ENCODE peak calls at places on chromosomes 3 and 15, in five cellular contexts. Q is upper lobe of left lung, X is spleen, P is sigmoid colon, J is breast epithelium. U is an unnamed sample.

GRCh38 chr15:97085806-97086205 is 755.3 kb downstream of the NR2F2 start:
- DNase-seq in X (no peak), J (no peak), Q (no peak), P (no peak), U (no peak)

GRCh38 chr3:54863366-54863765 is 64.5 kb downstream of the LRTM1 start:
- DNase-seq in J (no peak), Q (no peak), X (no peak), P (no peak), U (no peak)

GRCh38 chr3:123783050-123783724 is 100.9 kb downstream of the MYLK start:
- DNase-seq in X (no peak), P (no peak), Q (no peak), J (no peak), U (no peak)

GRCh38 chr15:48205981-48206380 is at the start of gene SLC12A1:
- DNase-seq in J (no peak), X (no peak), Q (no peak), P (no peak), U (no peak)

GRCh38 chr3:55897573-55898224 is 410.6 kb upstream of the WNT5A start:
- DNase-seq in P (no peak), X (no peak), J (no peak), Q (no peak), U (no peak)

GRCh38 chr3:134796313-134797079 is 1.4 kb downstream of the EPHB1 start:
- DNase-seq in J (no peak), P (peak; percentile 68), X (no peak), Q (peak; percentile 75), U (no peak)

GRCh38 chr3:16506884-16507409 is 6.6 kb downstream of the RFTN1 start:
- DNase-seq in X (no peak), P (no peak), J (no peak), Q (no peak), U (no peak)

GRCh38 chr3:9951126-9951525 is 1.1 kb downstream of the PRRT3 start:
- DNase-seq in J (no peak), Q (no peak), P (no peak), X (no peak), U (no peak)

GRCh38 chr15:58246041-58246440 is 107.9 kb downstream of the AQP9 start:
- DNase-seq in J (no peak), Q (no peak), X (no peak), P (no peak), U (no peak)

GRCh38 chr3:61990618-61991017 is 382.7 kb downstream of the FEZF2 start:
- DNase-seq in J (no peak), P (no peak), Q (no peak), X (no peak), U (no peak)

GRCh38 chr3:2354702-2355101 is 256.0 kb downstream of the CNTN4 start:
- DNase-seq in J (no peak), P (no peak), Q (no peak), X (no peak), U (no peak)

GRCh38 chr3:132283440-132283839 is 33.8 kb upstream of the ACP3 start:
- DNase-seq in P (no peak), J (no peak), Q (no peak), X (no peak), U (no peak)

GRCh38 chr3:46959169-46959515 is 17.4 kb downstream of the CCDC12 start:
- DNase-seq in P (no peak), Q (no peak), X (no peak), J (no peak), U (no peak)

GRCh38 chr3:133491481-133492059 is 81.9 kb upstream of the CDV3 start:
- DNase-seq in P (no peak), Q (no peak), J (no peak), X (peak; percentile 80), U (no peak)

GRCh38 chr3:123449986-123450474 is 1.1 kb upstream of the ADCY5 start:
- DNase-seq in J (no peak), P (no peak), Q (peak; percentile 77), X (no peak), U (peak; percentile 51)

GRCh38 chr3:38028621-38029361 is 651 bp downstream of the PLCD1 start:
- DNase-seq in X (peak; percentile 77), P (no peak), Q (peak; percentile 89), J (peak; percentile 49), U (no peak)

GRCh38 chr3:34260266-34260990 is 462.0 kb downstream of the PDCD6IP start:
- DNase-seq in P (no peak), J (peak; percentile 53), X (no peak), Q (no peak), U (no peak)

GRCh38 chr3:179224584-179224983 is 26.3 kb downstream of the KCNMB3 start:
- DNase-seq in Q (no peak), P (no peak), J (no peak), X (no peak), U (no peak)

GRCh38 chr3:77372018-77372417 is 332.1 kb downstream of the ROBO2 start:
- DNase-seq in J (no peak), P (no peak), X (no peak), Q (no peak), U (no peak)

GRCh38 chr3:129657261-129658046 is 51.0 kb upstream of the PLXND1 start:
- DNase-seq in P (no peak), Q (no peak), X (no peak), J (no peak), U (no peak)

GRCh38 chr3:104437131-104437750 is 929.5 kb upstream of the ALCAM start:
- DNase-seq in Q (no peak), X (no peak), J (no peak), P (no peak), U (no peak)

GRCh38 chr15:52464478-52464877 is 64.2 kb downstream of the MYO5A start:
- DNase-seq in P (no peak), X (no peak), J (no peak), Q (no peak), U (no peak)

GRCh38 chr3:155370764-155371503 is 77.5 kb upstream of the STRIT1 start:
- DNase-seq in J (no peak), P (no peak), X (no peak), Q (no peak), U (no peak)

GRCh38 chr15:98966036-98966787 is 41.4 kb downstream of the PGPEP1L start:
- DNase-seq in Q (no peak), P (no peak), J (no peak), X (no peak), U (no peak)

DNA sequence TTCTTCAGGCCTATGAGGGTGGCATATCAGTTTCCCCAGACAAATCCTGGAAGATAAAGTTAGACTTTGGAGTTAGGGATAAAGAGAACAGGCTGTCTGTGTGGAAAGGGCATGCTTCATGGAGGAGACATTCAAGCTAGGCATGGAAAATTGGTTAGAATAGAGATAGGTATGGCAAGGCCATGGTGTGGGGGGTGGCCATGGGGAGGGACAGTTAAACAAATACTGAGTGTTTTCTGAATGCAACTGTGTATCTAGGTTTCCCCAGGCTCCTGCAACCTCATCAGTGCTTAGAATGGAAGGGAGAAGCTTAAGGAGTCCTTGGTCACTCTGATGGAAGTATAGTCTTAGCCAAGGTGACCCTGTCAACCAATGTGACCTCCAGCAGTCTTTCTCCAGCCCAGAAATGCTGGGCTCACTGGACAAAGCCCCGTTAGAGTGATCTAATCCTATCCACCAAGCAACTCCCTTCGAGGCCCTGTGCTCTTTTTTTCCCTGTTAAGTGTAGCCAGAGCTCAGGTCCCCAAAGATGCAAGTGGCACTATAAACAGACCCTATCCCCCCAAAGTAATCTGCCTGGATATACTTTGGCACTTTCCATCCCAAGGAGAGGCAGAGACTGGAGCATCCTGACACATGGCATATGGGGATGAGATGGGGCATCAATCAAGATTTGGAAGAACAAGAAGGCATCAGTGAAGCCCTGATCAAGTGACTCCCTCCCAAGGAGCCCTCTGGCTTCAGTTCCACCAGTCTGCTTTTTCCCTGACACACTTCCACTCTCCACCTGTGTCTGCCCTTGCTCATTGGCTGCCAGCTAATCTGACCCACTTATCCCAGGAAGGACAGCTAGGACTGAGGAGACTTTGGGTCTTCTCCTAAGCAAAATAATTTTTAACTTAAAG is 5.6 kb upstream of the PKM start:
- DNase-seq in Q (no peak), J (no peak), X (no peak), P (no peak), U (no peak)
- H3K4me3 ChIP-seq in Q (no peak overlapping the region), J (no peak overlapping the region), X (no peak overlapping the region), P (no peak overlapping the region), U (no peak overlapping the region)

DNA sequence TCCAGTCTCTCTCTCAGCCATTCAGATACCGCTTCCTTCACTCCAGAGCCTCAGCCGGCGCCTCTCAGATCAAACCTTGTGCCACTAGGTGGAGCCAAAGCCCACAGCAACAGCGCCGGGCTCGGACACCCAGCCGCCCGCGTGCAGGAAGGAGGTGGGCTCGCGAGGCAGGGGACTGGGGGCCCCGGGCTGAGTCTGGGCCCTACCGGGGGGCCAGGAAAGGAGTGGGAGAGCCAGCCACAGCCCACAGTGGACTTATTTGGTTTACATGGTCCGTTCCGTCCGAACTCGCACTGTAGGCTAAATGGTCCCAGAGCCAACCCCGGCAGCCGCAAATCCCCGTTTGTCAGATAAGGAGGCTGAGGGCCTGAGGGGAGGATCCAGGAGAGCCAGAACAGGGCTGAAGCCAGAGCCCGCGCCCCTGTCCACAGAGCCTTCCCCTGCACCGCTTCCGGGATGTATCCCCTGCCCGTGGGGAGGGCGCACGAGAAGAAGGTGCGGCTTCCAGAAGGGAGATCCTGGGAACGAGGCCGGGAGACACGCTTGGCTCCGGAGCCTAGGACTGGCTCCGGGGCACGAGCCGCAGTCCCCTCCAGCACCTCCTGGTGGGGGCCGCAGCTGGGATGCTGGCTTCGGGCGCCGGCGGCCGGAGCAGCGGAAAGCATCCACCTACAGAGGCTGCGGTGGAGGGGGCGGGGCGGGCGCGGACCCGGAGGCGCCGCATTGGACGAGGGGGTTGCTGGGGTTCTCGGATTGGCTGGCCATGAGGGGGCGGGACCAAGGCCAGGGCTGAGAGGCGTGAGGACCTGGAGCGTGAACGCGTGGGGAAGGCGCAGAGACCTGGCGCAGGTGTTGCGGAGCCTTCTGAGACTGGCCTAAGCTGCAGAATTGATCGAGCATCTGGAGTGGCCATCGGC is 6.5 kb upstream of the CYP11A1 start:
- DNase-seq in P (peak; percentile 95), J (peak; percentile 92), Q (peak; percentile 98), X (peak; percentile 97), U (peak; percentile 94)
- TF ChIP-seq POLR2A in P (no peak), J (no peak), Q (no peak), X (no peak), U (no peak)

GRCh38 chr15:69926011-69926410 is 171.7 kb downstream of the TLE3 start:
- DNase-seq in Q (no peak), P (no peak), J (no peak), X (no peak), U (no peak)

GRCh38 chr15:69920232-69920631 is 177.5 kb downstream of the TLE3 start:
- DNase-seq in J (no peak), Q (no peak), X (no peak), P (no peak), U (no peak)

GRCh38 chr15:69924531-69924930 is 173.2 kb downstream of the TLE3 start:
- DNase-seq in J (no peak), Q (no peak), P (no peak), X (no peak), U (no peak)

GRCh38 chr15:69919816-69920215 is 177.9 kb downstream of the TLE3 start:
- DNase-seq in X (no peak), J (no peak), P (no peak), Q (no peak), U (no peak)

GRCh38 chr15:69921626-69922624 is 175.8 kb downstream of the TLE3 start:
- DNase-seq in P (no peak), J (no peak), X (no peak), Q (no peak), U (no peak)
- H3K4me1 ChIP-seq in P (no peaks in the 10 kb centered on the region), J (no peaks in the 10 kb centered on the region), X (no peaks in the 10 kb centered on the region), Q (no peaks in the 10 kb centered on the region), U (no peaks in the 10 kb centered on the region)

DNA sequence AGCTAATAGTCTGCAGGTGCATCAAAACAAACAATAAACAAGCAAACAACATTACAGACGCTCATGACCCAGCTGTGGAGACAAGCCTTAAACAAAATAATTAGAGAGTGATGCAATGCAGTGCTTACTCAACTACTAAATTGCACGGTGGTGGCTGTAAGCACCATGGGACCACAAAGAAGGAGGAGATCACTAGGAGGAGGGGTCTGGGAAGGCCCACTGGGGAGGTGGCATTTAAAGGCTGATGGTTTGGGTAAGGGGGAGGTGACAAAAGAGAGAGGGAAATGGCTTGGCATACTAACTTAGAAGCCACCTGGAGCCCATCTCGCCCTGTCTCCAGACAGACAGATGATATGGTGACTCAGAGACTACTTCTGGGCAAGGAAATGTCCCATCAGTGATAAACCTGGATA is 516.7 kb downstream of the FOXP1 start:
- DNase-seq in X (no peak), Q (no peak), J (no peak), P (no peak), U (peak; percentile 26)
- H3K4me3 ChIP-seq in X (no peak overlapping the region), Q (no peak overlapping the region), J (no peak overlapping the region), P (peak overlapping the region; percentile 71), U (no peak overlapping the region)

U was measured in heart left ventricle.